ENCODE peak calls at places on chromosomes 4 and X, in nine cellular contexts. O is BJ, M is brain microvascular endothelial cell, R is hepatocyte, Z is lung, F is right lobe of liver, P is upper lobe of right lung, K is endodermal cell, T is left lung. B is an unnamed sample. For H3K27me3, the result is how much of the 10 kb centered on the place peaks cover.

GRCh38 chrX:26597981-26598380 is 382.0 kb downstream of the MAGEB5 start:
- DNase-seq in T (no peak), F (no peak), Z (no peak), R (no peak), P (no peak), K (no peak), O (no peak), M (no peak), B (no peak)

GRCh38 chr4:62288803-62289541 is 1088.8 kb downstream of the ADGRL3 start:
- DNase-seq in K (no peak), O (no peak), M (no peak), T (no peak), R (peak), P (no peak), F (no peak), Z (no peak), B (no peak)

GRCh38 chr4:3179126-3179706 is 69.7 kb upstream of the MSANTD1 start:
- DNase-seq in P (no peak), Z (no peak), K (peak), O (no peak), F (peak), R (peak), T (no peak), M (no peak), B (no peak)

GRCh38 chrX:115337735-115338134 is 48.2 kb downstream of the LUZP4 start:
- DNase-seq in O (peak), P (no peak), T (no peak), R (no peak), Z (no peak), M (peak), F (no peak), K (no peak), B (no peak)

GRCh38 chr4:4849524-4850193 is 9.8 kb upstream of the MSX1 start:
- DNase-seq in M (no peak), Z (no peak), K (peak), F (no peak), R (no peak), O (no peak), T (peak), P (peak), B (no peak)

GRCh38 chr4:38119663-38120374 is 159.6 kb downstream of the PTTG2 start:
- DNase-seq in K (no peak), Z (no peak), P (no peak), O (peak), M (peak), F (no peak), T (no peak), R (peak), B (peak)

GRCh38 chr4:172547724-172548123 is 620.9 kb upstream of the GALNT7 start:
- DNase-seq in O (no peak), R (no peak), M (no peak), F (no peak), Z (no peak), T (no peak), P (no peak), K (no peak), B (no peak)

GRCh38 chr4:27973056-27973455 is 1112.4 kb downstream of the STIM2 start:
- DNase-seq in Z (no peak), O (no peak), K (no peak), P (no peak), R (no peak), M (no peak), T (no peak), F (no peak), B (no peak)

GRCh38 chrX:115632455-115632854 is 71.5 kb downstream of the PLS3 start:
- DNase-seq in O (no peak), K (no peak), R (no peak), P (no peak), T (no peak), M (peak), Z (no peak), F (no peak), B (no peak)

GRCh38 chrX:102624105-102624504 is 24.8 kb downstream of the ARMCX5 start:
- DNase-seq in T (no peak), M (no peak), Z (no peak), F (no peak), R (no peak), K (no peak), O (no peak), P (no peak), B (no peak)

GRCh38 chr4:142347241-142347640 is 498.9 kb downstream of the INPP4B start:
- DNase-seq in F (no peak), T (no peak), R (peak), O (no peak), Z (no peak), P (no peak), K (no peak), M (peak), B (no peak)

GRCh38 chr4:112029642-112030235 is 115.5 kb upstream of the FAM241A start:
- DNase-seq in Z (no peak), R (no peak), P (no peak), T (no peak), M (no peak), O (no peak), F (no peak), K (no peak), B (no peak)

GRCh38 chr4:132228676-132229075 is 920.4 kb upstream of the PCDH10 start:
- DNase-seq in F (no peak), P (no peak), K (no peak), R (no peak), Z (no peak), O (no peak), T (no peak), M (no peak), B (no peak)

GRCh38 chrX:35890699-35891098 is 28.8 kb upstream of the CFAP47 start:
- DNase-seq in R (peak), P (peak), M (no peak), O (no peak), Z (peak), T (no peak), K (peak), F (peak), B (peak)

GRCh38 chrX:13747836-13748235 is 13.3 kb downstream of the OFD1 start:
- DNase-seq in M (peak), F (no peak), K (peak), T (no peak), R (peak), Z (no peak), P (no peak), O (no peak), B (peak)

GRCh38 chrX:153782324-153782723 is 1.5 kb downstream of the SRPK3 start:
- DNase-seq in F (no peak), O (no peak), Z (no peak), P (no peak), K (peak), R (no peak), M (no peak), T (no peak), B (no peak)
- TF ChIP-seq CTCF in F (no peak), O (peak), Z (no peak), P (no peak), K (peak), R (no peak), M (peak), T (no peak), B (no peak)

GRCh38 chrX:33218819-33219218 is 7.5 kb upstream of the DMD start:
- DNase-seq in K (no peak), F (no peak), M (no peak), R (no peak), T (no peak), O (no peak), Z (no peak), P (no peak), B (no peak)
- H3K27me3 ChIP-seq in K (under half), F (under half), M (under half), R (under half), T (under half), O (under half), Z (under half), P (under half), B (under half)

GRCh38 chr4:107036602-107037151 is 564 bp upstream of the DKK2 start:
- DNase-seq in P (no peak), Z (no peak), F (no peak), R (peak), M (no peak), T (peak), K (no peak), O (no peak), B (no peak)

GRCh38 chr4:107037188-107037587 is 1.1 kb upstream of the DKK2 start:
- DNase-seq in P (peak), O (no peak), K (peak), F (no peak), M (peak), Z (no peak), R (peak), T (peak), B (no peak)

GRCh38 chr4:107034091-107034698 is 1.9 kb downstream of the DKK2 start:
- DNase-seq in Z (peak), P (peak), F (no peak), M (peak), O (no peak), K (peak), R (peak), T (peak), B (no peak)

GRCh38 chr4:107034982-107035710 is 967 bp downstream of the DKK2 start:
- DNase-seq in T (peak), M (peak), F (no peak), R (peak), Z (no peak), P (no peak), O (no peak), K (peak), B (no peak)

GRCh38 chr4:107035711-107036601 is at the start of gene DKK2:
- DNase-seq in O (no peak), T (peak), Z (peak), F (no peak), P (peak), K (peak), R (peak), M (no peak), B (no peak)
- H3K4me3 ChIP-seq in O (peak), T (peak), Z (no peak), F (peak), P (peak), K (peak), R (peak), M (peak), B (peak)

DNA sequence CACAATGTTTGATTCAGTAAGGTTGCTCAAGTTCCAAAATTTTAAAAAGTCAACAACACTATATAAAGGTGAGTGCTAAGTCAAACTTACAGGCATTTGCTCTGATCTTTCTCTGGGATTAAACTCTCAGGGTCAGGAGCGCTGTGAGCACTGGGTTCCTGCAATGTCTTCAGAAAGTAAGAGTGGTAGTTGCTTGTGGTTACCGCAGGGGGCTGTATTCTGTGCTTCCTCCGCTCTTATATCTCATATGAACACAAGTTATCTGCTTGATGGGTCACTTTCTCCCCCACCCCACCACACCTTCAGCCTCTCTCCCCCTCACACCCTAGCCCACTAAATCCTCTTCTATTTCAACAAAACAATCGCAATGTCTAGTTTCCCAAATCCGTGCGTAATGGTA is 116.4 kb upstream of the IGSF1 start:
- DNase-seq in Z (no peak), F (no peak), K (peak), P (no peak), O (no peak), T (no peak), R (no peak), M (no peak), B (no peak)
- TF ChIP-seq CTCF in Z (no peak), F (no peak), K (peak), P (no peak), O (no peak), T (no peak), R (no peak), M (no peak), B (peak)

B was measured in kidney epithelial cell.